ENCODE peak calls at places on chromosomes 13 and 19, in six cellular contexts. J is endothelial cell of umbilical vein, N is H1, W is K562, T is A549, V is HepG2. X is an unnamed sample.

GRCh38 chr19:39590265-39590664 is 12.1 kb upstream of the LGALS13 start:
- DNase-seq in J (peak), N (no peak), W (no peak), T (no peak), V (no peak), X (peak)

GRCh38 chr13:76293346-76293745 is 592.9 kb downstream of the KCTD12 start:
- DNase-seq in J (peak), N (no peak), W (no peak), T (no peak), V (no peak), X (no peak)

GRCh38 chr13:57557979-57558529 is 73.5 kb upstream of the PCDH17 start:
- DNase-seq in J (peak), N (no peak), W (no peak), T (no peak), V (peak), X (no peak)

GRCh38 chr13:27043013-27043412 is 128.6 kb downstream of the USP12 start:
- DNase-seq in J (peak), N (peak), W (no peak), T (peak), V (peak), X (no peak)

GRCh38 chr13:112446867-112447266 is 70.7 kb downstream of the SPACA7 start:
- DNase-seq in J (no peak), N (no peak), W (no peak), T (no peak), V (no peak), X (no peak)

GRCh38 chr19:39765091-39766076 is 13.3 kb upstream of the LEUTX start:
- DNase-seq in J (peak), N (peak), W (peak), T (peak), V (peak), X (peak)

GRCh38 chr19:2462635-2463421 is 6.1 kb upstream of the LMNB2 start:
- DNase-seq in J (peak), N (peak), W (no peak), T (no peak), V (peak), X (peak)

GRCh38 chr19:11422163-11423068 is 3.3 kb upstream of the RGL3 start:
- DNase-seq in J (peak), N (peak), W (no peak), T (peak), V (no peak), X (peak)

GRCh38 chr19:10230155-10230903 is 802 bp downstream of the S1PR2 start:
- DNase-seq in J (no peak), N (no peak), W (no peak), T (no peak), V (no peak), X (peak)

GRCh38 chr19:6481541-6482342 is at the start of gene DENND1C:
- DNase-seq in J (peak), N (no peak), W (peak), T (no peak), V (peak), X (peak)

GRCh38 chr13:31638577-31638976 is 100.7 kb upstream of the RXFP2 start:
- DNase-seq in J (peak), N (no peak), W (no peak), T (no peak), V (no peak), X (no peak)

GRCh38 chr19:44608391-44608821 is 5.0 kb upstream of the IGSF23 start:
- DNase-seq in J (peak), N (no peak), W (no peak), T (no peak), V (no peak), X (no peak)

GRCh38 chr13:106796280-106797047 is 228.5 kb upstream of the ARGLU1 start:
- DNase-seq in J (peak), N (peak), W (no peak), T (no peak), V (no peak), X (peak)

GRCh38 chr13:100128373-100128772 is 39.5 kb downstream of the PCCA start:
- DNase-seq in J (no peak), N (no peak), W (peak), T (peak), V (peak), X (no peak)

GRCh38 chr19:36373638-36374156 is 5.3 kb downstream of the ZFP14 start:
- DNase-seq in J (no peak), N (no peak), W (no peak), T (no peak), V (no peak), X (no peak)

GRCh38 chr13:112727581-112727980 is 37.7 kb downstream of the ATP11A start:
- DNase-seq in J (no peak), N (no peak), W (no peak), T (no peak), V (no peak), X (no peak)

DNA sequence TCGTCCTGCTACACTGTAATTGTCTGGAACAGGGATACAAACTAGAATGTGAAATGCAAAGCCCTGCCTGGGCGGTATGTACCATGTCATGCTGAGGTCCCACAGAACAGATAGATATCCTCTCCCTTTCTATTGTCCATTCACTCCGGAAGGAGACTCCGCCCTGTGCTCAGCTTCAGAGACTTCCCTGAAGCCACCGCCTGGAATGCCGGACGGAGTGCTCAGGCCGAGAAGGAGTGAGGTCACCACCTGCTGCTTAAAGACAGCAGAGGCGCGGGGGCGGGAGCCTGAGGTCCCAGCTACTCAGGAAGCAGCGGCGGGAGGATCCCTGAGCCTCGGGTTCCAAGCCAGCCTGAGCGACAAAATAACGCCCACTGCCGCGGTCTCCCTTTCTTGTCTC is 890 bp upstream of the ZNF611 start:
- DNase-seq in J (peak), N (peak), W (no peak), T (no peak), V (peak), X (peak)
- TF ChIP-seq JUN in J (no peak), N (no peak), W (no peak), T (no peak), V (no peak), X (no peak)

GRCh38 chr19:58338825-58339558 is 12.2 kb downstream of the ZSCAN22 start:
- DNase-seq in J (no peak), N (no peak), W (no peak), T (no peak), V (no peak), X (peak)
- TF ChIP-seq CTCF in J (no peak), N (peak), W (peak), T (no peak), V (no peak), X (peak)

GRCh38 chr13:23748591-23748990 is 140.6 kb downstream of the MIPEP start:
- DNase-seq in J (no peak), N (peak), W (no peak), T (no peak), V (no peak), X (peak)
- TF ChIP-seq JUN in J (no peak), N (no peak), W (no peak), T (no peak), V (no peak), X (no peak)

GRCh38 chr19:43562211-43562697 is 13.1 kb downstream of the XRCC1 start:
- DNase-seq in J (no peak), N (no peak), W (no peak), T (no peak), V (no peak), X (no peak)

GRCh38 chr19:43563816-43564215 is 11.5 kb downstream of the XRCC1 start:
- DNase-seq in J (no peak), N (no peak), W (no peak), T (no peak), V (no peak), X (no peak)

GRCh38 chr19:43561144-43561970 is 14.0 kb downstream of the XRCC1 start:
- DNase-seq in J (no peak), N (no peak), W (no peak), T (no peak), V (no peak), X (no peak)

GRCh38 chr19:43562698-43563241 is 12.6 kb downstream of the XRCC1 start:
- DNase-seq in J (peak), N (no peak), W (no peak), T (no peak), V (no peak), X (no peak)

DNA sequence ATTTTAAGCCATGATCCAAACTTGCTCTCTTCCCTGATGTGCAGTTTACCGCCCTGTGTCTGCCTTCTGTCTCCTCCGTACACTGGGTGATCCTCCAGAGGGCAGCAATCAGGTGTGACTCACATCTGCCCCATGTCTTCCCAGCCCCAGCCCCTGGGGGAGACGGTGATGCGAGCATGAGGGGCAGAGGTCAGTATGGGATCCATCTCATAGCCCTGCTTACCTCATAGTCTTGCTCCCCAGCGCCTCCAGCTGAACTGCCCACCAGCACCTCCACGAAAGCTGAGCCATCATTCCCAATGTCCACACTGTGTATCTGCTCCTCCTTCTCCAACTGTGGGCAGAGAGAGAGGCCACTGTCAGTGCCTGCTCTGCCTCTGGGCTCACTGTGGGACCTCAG is 14.6 kb downstream of the XRCC1 start:
- DNase-seq in J (no peak), N (no peak), W (peak), T (peak), V (peak), X (peak)
- TF ChIP-seq CTCF in J (no peak), N (peak), W (peak), T (peak), V (peak), X (no peak)

DNA sequence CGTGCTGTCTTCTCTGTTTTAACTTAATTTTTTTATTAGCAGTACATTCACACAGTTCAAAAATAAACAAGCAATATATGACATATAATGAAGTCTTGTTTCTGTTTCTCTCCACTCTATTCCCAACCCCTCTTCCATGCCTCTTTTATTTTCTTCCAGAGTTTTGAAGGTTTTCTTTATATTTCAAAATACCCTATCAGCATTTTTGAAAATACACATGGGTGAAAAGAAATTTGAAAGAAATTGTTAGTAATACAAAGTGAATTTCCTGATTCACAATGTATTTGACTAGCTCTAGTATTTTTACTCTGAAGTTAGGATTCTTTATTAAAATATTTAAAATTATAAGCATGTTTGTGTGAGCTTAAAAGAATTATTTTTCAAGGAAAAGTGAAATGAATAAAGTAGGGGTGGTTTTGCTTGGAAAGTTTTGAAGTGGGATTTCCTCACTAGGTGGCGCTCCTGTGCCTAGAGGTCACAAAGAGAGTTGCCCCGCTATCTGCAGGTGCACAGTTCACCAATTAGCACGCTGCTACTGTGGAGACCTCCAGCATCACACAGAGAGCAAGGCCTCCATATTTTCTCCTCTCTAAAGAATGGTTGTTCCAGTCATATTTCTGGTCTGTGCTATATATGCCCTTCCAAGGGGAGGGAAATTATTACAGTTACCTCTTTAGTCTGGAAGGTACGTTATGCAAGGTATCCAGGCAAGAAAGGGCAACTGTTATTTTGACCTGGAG is 37.6 kb downstream of the SOX21 start:
- DNase-seq in J (peak), N (no peak), W (peak), T (peak), V (peak), X (peak)
- TF ChIP-seq JUN in J (no peak), N (no peak), W (no peak), T (no peak), V (no peak), X (no peak)

DNA sequence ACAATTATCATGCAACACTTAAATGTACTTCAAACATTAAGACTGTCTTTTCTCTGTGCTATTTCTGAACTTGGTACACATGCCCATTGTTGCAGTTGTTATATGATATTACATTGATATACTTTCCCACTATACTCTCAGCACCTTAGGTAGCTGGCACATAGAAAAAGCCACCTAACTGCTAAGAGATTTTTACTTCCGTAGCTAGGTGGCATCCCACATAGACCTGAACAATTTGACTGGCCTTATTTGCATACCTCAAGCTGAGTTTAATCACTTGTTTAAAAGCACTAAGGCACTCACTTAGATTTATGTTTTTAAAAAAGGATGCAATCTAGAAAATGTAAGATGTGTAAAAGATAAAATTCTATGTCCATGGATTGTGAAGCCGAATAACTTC is 194.2 kb downstream of the POU4F1 start:
- DNase-seq in J (no peak), N (no peak), W (no peak), T (no peak), V (no peak), X (no peak)
- TF ChIP-seq CTCF in J (no peak), N (no peak), W (no peak), T (no peak), V (no peak), X (no peak)

DNA sequence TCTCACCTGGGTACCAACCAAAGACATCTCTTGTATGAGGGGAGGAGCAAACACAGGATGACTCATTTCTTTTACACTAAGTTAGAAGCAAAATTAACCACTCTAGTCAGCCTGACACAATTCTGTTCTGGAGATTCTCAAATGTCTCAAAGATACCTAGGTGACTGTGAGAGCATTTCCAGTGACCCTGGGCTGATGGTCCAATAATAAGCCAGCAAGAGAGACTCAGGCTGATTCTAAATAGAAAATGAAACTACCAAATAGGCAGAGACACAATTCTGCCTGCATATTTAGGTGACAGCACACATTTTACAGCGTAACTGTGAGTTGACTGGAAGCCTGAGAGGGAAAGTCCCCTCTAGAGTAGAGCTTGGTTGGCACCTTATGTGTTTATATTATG is 16.3 kb downstream of the ZNF91 start:
- DNase-seq in J (no peak), N (no peak), W (no peak), T (no peak), V (no peak), X (no peak)
- TF ChIP-seq JUN in J (no peak), N (no peak), W (no peak), T (no peak), V (no peak), X (no peak)

DNA sequence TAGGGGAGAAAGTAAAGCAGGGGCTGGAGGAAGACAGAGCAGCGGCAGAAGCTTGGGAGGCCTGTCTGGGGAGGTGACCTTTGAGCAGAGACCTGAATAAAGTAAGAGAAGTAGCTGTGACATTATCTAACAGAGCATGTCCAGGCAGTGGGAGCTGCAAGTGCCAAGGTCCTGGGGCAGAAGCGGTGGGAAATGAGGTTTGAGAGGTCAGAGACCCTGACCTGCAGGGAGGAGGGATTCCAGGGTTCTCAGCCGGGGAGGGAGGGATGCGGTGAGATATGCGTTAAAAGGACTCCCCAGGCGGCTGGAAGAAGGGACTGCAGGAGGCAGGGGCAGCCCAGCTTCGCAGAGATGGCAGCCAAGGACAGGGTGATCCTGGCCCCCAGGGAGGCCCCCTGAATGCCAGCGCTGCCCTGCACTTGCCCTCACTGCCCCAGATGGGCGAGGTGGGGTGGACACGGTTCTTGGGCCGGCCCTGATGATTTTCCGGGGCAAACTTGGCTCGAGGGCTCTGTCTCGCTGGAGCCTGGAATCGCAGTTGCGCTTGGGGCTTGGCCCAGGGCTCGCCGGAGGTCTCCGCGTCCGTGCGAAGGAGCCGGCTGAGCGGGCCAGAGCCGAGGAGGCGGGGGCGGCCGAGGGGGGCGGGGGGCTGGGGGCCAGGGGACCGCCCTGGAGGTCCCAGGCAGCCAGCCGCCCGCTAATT is 3.2 kb downstream of the CRLF1 start:
- DNase-seq in J (no peak), N (no peak), W (peak), T (no peak), V (no peak), X (peak)
- TF ChIP-seq CTCF in J (peak), N (no peak), W (peak), T (peak), V (no peak), X (no peak)

X was measured in WTC11.